ENCODE peak calls at places on chromosomes 13 and 19, in nine cellular contexts. I is neural progenitor cell, Z is GM23338, U is D721Med, S is GM20000, P is body of pancreas, V is fibroblast of pulmonary artery, H is psoas muscle, C is AG09309. J is an unnamed sample.

GRCh38 chr19:8311461-8312260 is 3.5 kb upstream of the CD320 start:
- DNase-seq in I (no peak), Z (no peak), U (no peak), S (no peak), P (peak), V (no peak), H (peak), C (no peak), J (no peak)

GRCh38 chr13:20856650-20857049 is 45.9 kb downstream of the XPO4 start:
- DNase-seq in I (no peak), Z (no peak), U (no peak), S (no peak), P (no peak), V (no peak), H (no peak), C (no peak), J (no peak)

GRCh38 chr19:19597809-19598306 is 20.6 kb downstream of the PBX4 start:
- DNase-seq in I (no peak), Z (no peak), U (no peak), S (peak), P (no peak), V (no peak), H (no peak), C (no peak), J (no peak)

GRCh38 chr19:38417544-38418506 is 8.2 kb downstream of the RASGRP4 start:
- DNase-seq in I (peak), Z (peak), U (no peak), S (peak), P (peak), V (no peak), H (peak), C (no peak), J (no peak)

GRCh38 chr19:35044317-35045117 is 3.0 kb downstream of the HPN start:
- DNase-seq in I (peak), Z (peak), U (peak), S (peak), P (peak), V (peak), H (peak), C (no peak), J (no peak)

GRCh38 chr13:30616927-30617314 is 799 bp upstream of the USPL1 start:
- DNase-seq in I (peak), Z (peak), U (no peak), S (peak), P (peak), V (peak), H (no peak), C (peak), J (peak)

GRCh38 chr13:58804832-58805231 is 1173.3 kb downstream of the PCDH17 start:
- DNase-seq in I (no peak), Z (no peak), U (no peak), S (no peak), P (no peak), V (no peak), H (no peak), C (no peak), J (no peak)

GRCh38 chr13:112990783-112991182 is 21.8 kb downstream of the MCF2L start:
- DNase-seq in I (peak), Z (peak), U (no peak), S (no peak), P (peak), V (no peak), H (no peak), C (no peak), J (no peak)

GRCh38 chr19:16340092-16340491 is 15.5 kb downstream of the KLF2 start:
- DNase-seq in I (no peak), Z (no peak), U (no peak), S (no peak), P (no peak), V (no peak), H (no peak), C (no peak), J (no peak)

GRCh38 chr19:38210458-38210987 is 13.5 kb downstream of the DPF1 start:
- DNase-seq in I (peak), Z (peak), U (no peak), S (no peak), P (peak), V (no peak), H (peak), C (no peak), J (no peak)

GRCh38 chr13:70088926-70089325 is 18.7 kb upstream of the ATXN8OS start:
- DNase-seq in I (no peak), Z (peak), U (no peak), S (no peak), P (no peak), V (no peak), H (no peak), C (no peak), J (no peak)

GRCh38 chr13:76292031-76292430 is 594.2 kb downstream of the KCTD12 start:
- DNase-seq in I (no peak), Z (no peak), U (no peak), S (no peak), P (no peak), V (no peak), H (no peak), C (no peak), J (no peak)

GRCh38 chr13:103883152-103883551 is 816.9 kb upstream of the SLC10A2 start:
- DNase-seq in I (peak), Z (peak), U (peak), S (no peak), P (peak), V (peak), H (peak), C (peak), J (peak)
- TF ChIP-seq CTCF in I (peak), Z (peak), U (peak), S (no peak), P (peak), V (peak), H (peak), C (peak), J (peak)

DNA sequence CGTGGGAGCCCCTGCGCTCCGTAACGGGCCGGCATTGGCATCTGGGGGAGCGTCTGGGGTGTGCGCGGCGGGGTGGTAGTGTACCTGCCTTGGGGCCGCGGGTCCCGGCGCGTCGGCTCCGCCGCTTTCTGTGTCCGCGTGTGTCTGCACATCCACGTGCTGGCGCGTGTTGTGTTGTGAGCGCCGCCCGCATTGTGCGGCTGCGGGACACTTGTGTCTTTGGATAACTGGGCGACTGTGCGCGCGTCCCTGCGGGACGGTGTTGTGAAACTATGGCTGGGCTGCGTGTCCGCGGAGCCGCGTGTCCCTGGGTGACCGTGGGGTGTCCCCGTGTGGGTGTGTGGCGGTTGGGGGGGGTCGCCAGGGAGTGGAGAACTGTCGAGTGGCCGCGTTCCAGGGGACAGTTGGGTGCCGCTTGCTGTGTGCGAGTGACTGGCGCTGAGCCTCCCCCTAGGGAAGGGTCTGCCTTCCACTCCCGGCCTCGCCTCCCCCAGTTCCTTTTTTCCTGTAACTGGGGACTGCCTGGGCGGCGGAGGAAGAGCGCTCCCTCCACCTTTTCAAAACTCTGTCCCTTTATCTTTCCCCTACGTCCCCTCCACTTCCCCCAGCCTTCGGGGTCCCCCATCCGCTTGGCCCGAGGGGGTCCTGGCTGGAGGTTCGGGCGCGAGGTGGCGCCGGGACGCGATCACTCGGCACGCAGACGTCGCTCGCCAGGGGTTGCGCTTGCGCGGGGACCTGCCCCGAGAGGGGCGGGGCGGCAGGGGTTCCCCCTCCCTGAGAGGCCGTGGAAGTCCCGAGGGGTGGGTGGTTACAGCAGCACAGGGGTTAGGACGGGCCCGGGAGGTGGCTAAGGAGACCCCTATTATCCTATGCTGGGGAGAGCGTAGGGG is 5.6 kb upstream of the NFIC start:
- DNase-seq in I (peak), Z (peak), U (peak), S (peak), P (peak), V (no peak), H (peak), C (no peak), J (no peak)
- TF ChIP-seq CTCF in I (no peak), Z (no peak), U (peak), S (no peak), P (no peak), V (no peak), H (peak), C (peak), J (no peak)

GRCh38 chr19:40603071-40603718 is 2.0 kb downstream of the LTBP4 start:
- DNase-seq in I (peak), Z (peak), U (peak), S (no peak), P (no peak), V (peak), H (no peak), C (no peak), J (no peak)
- TF ChIP-seq CTCF in I (no peak), Z (peak), U (peak), S (no peak), P (no peak), V (peak), H (no peak), C (no peak), J (peak)

GRCh38 chr19:52498571-52498970 is 28.9 kb upstream of the ZNF808 start:
- DNase-seq in I (no peak), Z (no peak), U (no peak), S (no peak), P (no peak), V (no peak), H (no peak), C (no peak), J (no peak)

GRCh38 chr19:52494518-52494917 is 33.0 kb upstream of the ZNF808 start:
- DNase-seq in I (no peak), Z (no peak), U (no peak), S (no peak), P (no peak), V (no peak), H (no peak), C (no peak), J (no peak)

GRCh38 chr19:52492201-52492960 is 35.1 kb upstream of the ZNF808 start:
- DNase-seq in I (peak), Z (peak), U (no peak), S (no peak), P (peak), V (no peak), H (no peak), C (no peak), J (no peak)

DNA sequence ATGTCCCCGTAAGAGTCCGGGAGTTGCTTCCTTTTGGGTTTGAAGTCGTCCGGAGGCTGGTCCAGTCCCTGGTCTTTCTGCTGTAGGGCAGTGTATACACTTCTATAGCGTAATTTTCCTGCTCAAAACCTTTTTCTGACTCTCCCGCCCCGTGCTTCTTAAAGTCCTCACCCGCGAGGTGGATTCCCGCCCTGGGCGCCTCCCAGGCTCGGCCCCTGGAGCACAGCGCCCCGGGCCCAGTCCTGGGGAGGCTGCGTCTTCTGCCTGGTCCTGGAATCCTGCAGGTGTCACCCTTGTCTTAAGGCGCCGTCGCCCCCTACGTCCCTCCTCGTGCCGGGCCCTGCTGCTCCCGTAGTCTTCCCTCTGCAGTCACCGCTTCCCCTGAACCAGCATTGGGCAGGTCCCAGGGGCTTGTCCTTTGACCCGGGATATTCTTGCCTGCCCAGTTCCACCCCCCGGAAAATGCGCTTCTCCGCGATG is 34.4 kb upstream of the ZNF808 start:
- DNase-seq in I (peak), Z (peak), U (no peak), S (no peak), P (peak), V (no peak), H (no peak), C (no peak), J (no peak)
- TF ChIP-seq CTCF in I (peak), Z (peak), U (no peak), S (no peak), P (no peak), V (no peak), H (no peak), C (no peak), J (no peak)

GRCh38 chr13:42653694-42654093 is 79.7 kb downstream of the TNFSF11 start:
- DNase-seq in I (no peak), Z (no peak), U (no peak), S (no peak), P (no peak), V (no peak), H (no peak), C (no peak), J (no peak)
- TF ChIP-seq CTCF in I (no peak), Z (no peak), U (no peak), S (no peak), P (no peak), V (no peak), H (no peak), C (no peak), J (no peak)

GRCh38 chr13:47598340-47598911 is 402.6 kb downstream of the SUCLA2 start:
- DNase-seq in I (no peak), Z (peak), U (no peak), S (no peak), P (no peak), V (peak), H (no peak), C (no peak), J (no peak)
- TF ChIP-seq CTCF in I (peak), Z (no peak), U (peak), S (no peak), P (no peak), V (peak), H (no peak), C (peak), J (peak)

GRCh38 chr13:45928843-45929242 is 77.3 kb upstream of the SIAH3 start:
- DNase-seq in I (no peak), Z (no peak), U (no peak), S (no peak), P (peak), V (peak), H (no peak), C (no peak), J (no peak)

GRCh38 chr13:45928196-45928595 is 76.6 kb upstream of the SIAH3 start:
- DNase-seq in I (no peak), Z (no peak), U (no peak), S (no peak), P (no peak), V (no peak), H (no peak), C (no peak), J (no peak)

GRCh38 chr13:45921337-45921736 is 69.8 kb upstream of the SIAH3 start:
- DNase-seq in I (no peak), Z (no peak), U (no peak), S (no peak), P (no peak), V (no peak), H (no peak), C (no peak), J (no peak)

DNA sequence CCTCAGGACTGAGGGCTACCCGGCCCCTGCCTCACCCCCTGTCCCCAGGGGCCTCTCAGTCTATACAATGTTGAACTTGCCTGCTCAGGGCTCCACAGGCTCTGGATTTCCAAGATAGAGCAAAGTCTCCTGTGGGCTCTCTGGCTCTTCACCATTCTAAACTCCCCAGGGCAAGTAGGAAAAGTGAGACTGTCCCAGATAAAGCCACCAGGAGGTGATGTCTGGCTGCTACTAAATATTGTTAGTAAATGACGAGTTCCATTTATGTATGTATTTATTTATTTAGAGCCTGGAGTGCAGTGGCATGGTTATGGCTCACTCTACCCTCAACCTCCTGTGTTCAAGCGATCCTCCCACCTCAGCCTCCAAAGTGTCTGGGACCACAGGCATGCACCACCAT is 73.6 kb upstream of the SIAH3 start:
- DNase-seq in I (no peak), Z (peak), U (no peak), S (no peak), P (no peak), V (peak), H (no peak), C (no peak), J (no peak)
- TF ChIP-seq CTCF in I (no peak), Z (peak), U (no peak), S (no peak), P (no peak), V (peak), H (no peak), C (no peak), J (no peak)

GRCh38 chr19:11452814-11453335 is 17.4 kb downstream of the PRKCSH start:
- DNase-seq in I (no peak), Z (no peak), U (peak), S (no peak), P (no peak), V (no peak), H (no peak), C (no peak), J (no peak)
- TF ChIP-seq CTCF in I (no peak), Z (no peak), U (no peak), S (no peak), P (no peak), V (no peak), H (no peak), C (no peak), J (no peak)

GRCh38 chr19:17718988-17719711 is at the start of gene MAP1S:
- DNase-seq in I (peak), Z (peak), U (peak), S (peak), P (peak), V (peak), H (peak), C (no peak), J (no peak)

GRCh38 chr19:17719730-17720486 is 628 bp downstream of the MAP1S start:
- DNase-seq in I (peak), Z (peak), U (no peak), S (no peak), P (peak), V (no peak), H (no peak), C (no peak), J (no peak)

GRCh38 chr19:17720487-17720839 is 1.2 kb downstream of the MAP1S start:
- DNase-seq in I (no peak), Z (no peak), U (no peak), S (no peak), P (no peak), V (no peak), H (no peak), C (no peak), J (no peak)

GRCh38 chr19:17718467-17718987 is 753 bp upstream of the MAP1S start:
- DNase-seq in I (peak), Z (no peak), U (no peak), S (no peak), P (no peak), V (no peak), H (no peak), C (no peak), J (no peak)

GRCh38 chr19:17716309-17716929 is 2.9 kb upstream of the MAP1S start:
- DNase-seq in I (no peak), Z (peak), U (no peak), S (no peak), P (no peak), V (no peak), H (no peak), C (no peak), J (no peak)
- TF ChIP-seq CTCF in I (peak), Z (peak), U (no peak), S (no peak), P (no peak), V (peak), H (no peak), C (peak), J (peak)

J was measured in BJ.